ENCODE peak calls at places on chromosomes 13 and 19, in seven cellular contexts. V, A, N, W, G, H and M are unnamed samples.
A peak's percentile ranks its signal among the peaks of the same experiment; 100 is the strongest.

GRCh38 chr13:30872685-30873443 is 33.2 kb upstream of the MEDAG start:
- DNase-seq in A (no peak), W (peak; percentile 82), N (peak; percentile 51), H (no peak), V (no peak), G (no peak), M (no peak)

GRCh38 chr13:34046457-34046856 is 228.5 kb downstream of the RFC3 start:
- DNase-seq in V (no peak), H (no peak), A (no peak), G (no peak), W (no peak), N (no peak), M (no peak)

GRCh38 chr13:102847272-102848234 is 1.7 kb downstream of the ERCC5 start:
- DNase-seq in H (no peak), W (no peak), G (no peak), A (no peak), N (no peak), V (no peak), M (no peak)

GRCh38 chr13:111460548-111461444 is 140.4 kb downstream of the TEX29 start:
- DNase-seq in V (no peak), N (peak; percentile 56), A (no peak), W (no peak), G (peak; percentile 35), H (no peak), M (peak; percentile 59)

GRCh38 chr13:72792640-72793039 is 10.7 kb downstream of the PIBF1 start:
- DNase-seq in V (no peak), N (no peak), A (no peak), G (no peak), W (no peak), H (no peak), M (no peak)

GRCh38 chr13:29901714-29902631 is 51.6 kb upstream of the UBL3 start:
- DNase-seq in G (peak; percentile 77), W (no peak), V (peak; percentile 56), A (no peak), H (peak; percentile 77), N (no peak), M (no peak)

GRCh38 chr19:23070353-23070781 is 46.5 kb upstream of the ZNF730 start:
- DNase-seq in A (no peak), V (no peak), H (no peak), N (peak; percentile 61), G (no peak), W (peak; percentile 61), M (no peak)

GRCh38 chr13:49259586-49259985 is 11.9 kb downstream of the CDADC1 start:
- DNase-seq in H (no peak), N (no peak), W (no peak), A (no peak), V (no peak), G (no peak), M (no peak)

GRCh38 chr19:7327802-7328201 is 20.9 kb upstream of the ARHGEF18 start:
- DNase-seq in W (no peak), N (no peak), H (no peak), A (no peak), G (no peak), V (no peak), M (no peak)

GRCh38 chr19:38729653-38730469 is 14.4 kb downstream of the CAPN12 start:
- DNase-seq in N (peak; percentile 94), G (no peak), W (peak; percentile 65), A (peak; percentile 60), V (peak; percentile 74), H (no peak), M (peak; percentile 56)

GRCh38 chr19:48415395-48415794 is 21.9 kb downstream of the GRIN2D start:
- DNase-seq in W (peak; percentile 38), A (peak; percentile 45), N (peak; percentile 98), G (peak; percentile 71), V (peak; percentile 80), H (no peak), M (peak; percentile 37)

GRCh38 chr19:42271045-42271419 is 2.0 kb downstream of the CIC start:
- DNase-seq in V (no peak), A (no peak), N (no peak), H (no peak), W (no peak), G (no peak), M (no peak)

GRCh38 chr13:21069561-21070004 is 8.2 kb upstream of the LATS2 start:
- DNase-seq in G (peak; percentile 73), W (peak; percentile 56), V (no peak), A (no peak), H (peak; percentile 84), N (no peak), M (no peak)

GRCh38 chr19:17244618-17245534 is 843 bp downstream of the NR2F6 start:
- DNase-seq in W (peak; percentile 57), H (no peak), G (no peak), V (no peak), A (no peak), N (no peak), M (peak; percentile 54)

GRCh38 chr19:36821758-36822157 is 16.4 kb downstream of the ZNF790 start:
- DNase-seq in G (no peak), W (no peak), N (no peak), H (no peak), A (no peak), V (no peak), M (no peak)

GRCh38 chr13:68810660-68811059 is 1297.0 kb upstream of the ATXN8OS start:
- DNase-seq in W (no peak), G (no peak), V (no peak), H (no peak), N (no peak), A (no peak), M (no peak)

GRCh38 chr19:29817316-29817715 is 5.5 kb downstream of the CCNE1 start:
- DNase-seq in A (no peak), W (no peak), G (no peak), H (no peak), N (no peak), V (no peak), M (no peak)

GRCh38 chr13:94966380-94966779 is 254.0 kb upstream of the SOX21 start:
- DNase-seq in H (no peak), N (no peak), G (no peak), W (no peak), V (no peak), A (no peak), M (no peak)

GRCh38 chr13:109481046-109481445 is 305.3 kb downstream of the IRS2 start:
- DNase-seq in H (no peak), V (no peak), A (no peak), N (no peak), W (no peak), G (no peak), M (no peak)

GRCh38 chr13:76803831-76804230 is 82.4 kb downstream of the KCTD12 start:
- DNase-seq in N (no peak), G (no peak), A (no peak), W (no peak), V (no peak), H (no peak), M (no peak)

GRCh38 chr13:42405665-42406390 is 133.9 kb downstream of the AKAP11 start:
- DNase-seq in G (peak; percentile 50), A (no peak), W (no peak), N (no peak), H (no peak), V (no peak), M (no peak)

GRCh38 chr19:2917275-2918184 is 16.8 kb downstream of the ZNF57 start:
- DNase-seq in H (no peak), A (no peak), N (no peak), W (no peak), V (no peak), G (no peak), M (no peak)

GRCh38 chr19:42423462-42424344 is 3.5 kb downstream of the LIPE start:
- DNase-seq in V (peak; percentile 86), H (peak; percentile 99), W (peak; percentile 88), G (peak; percentile 96), N (peak; percentile 93), A (peak; percentile 88), M (peak; percentile 86)

GRCh38 chr13:73914119-73914518 is 220.1 kb downstream of the KLF12 start:
- DNase-seq in H (no peak), N (no peak), W (no peak), G (no peak), A (no peak), V (no peak), M (no peak)

GRCh38 chr13:52084971-52085370 is 43.9 kb downstream of the NEK5 start:
- DNase-seq in V (no peak), W (no peak), G (no peak), H (no peak), A (no peak), N (no peak), M (no peak)

GRCh38 chr19:46878613-46879375 is 18.0 kb downstream of the ARHGAP35 start:
- DNase-seq in A (no peak), H (no peak), W (no peak), N (no peak), V (no peak), G (no peak), M (no peak)

GRCh38 chr19:38537071-38537847 is 80.5 kb downstream of the MAP4K1 start:
- DNase-seq in N (no peak), H (no peak), A (no peak), W (no peak), G (no peak), V (no peak), M (no peak)

GRCh38 chr19:21256722-21257121 is 72.5 kb downstream of the ZNF708 start:
- DNase-seq in V (no peak), N (peak; percentile 21), H (peak; percentile 29), A (no peak), W (no peak), G (peak; percentile 4), M (no peak)

GRCh38 chr19:42468273-42468796 is 25.6 kb upstream of the CXCL17 start:
- DNase-seq in H (peak; percentile 86), W (no peak), N (no peak), G (peak; percentile 72), V (no peak), A (no peak), M (no peak)

GRCh38 chr13:60562081-60562764 is 165.2 kb downstream of the TDRD3 start:
- DNase-seq in H (no peak), A (no peak), V (no peak), G (no peak), N (no peak), W (no peak), M (no peak)

GRCh38 chr13:98664924-98665637 is 87.4 kb downstream of the SLC15A1 start:
- DNase-seq in W (no peak), N (no peak), G (no peak), H (no peak), V (no peak), A (no peak), M (no peak)